ENCODE peak calls at places on chromosomes 16 and 17, in four cellular contexts. I, W, L and F are unnamed samples.

GRCh38 chr17:37744633-37744927 is 279 bp downstream of the HNF1B start:
- DNase-seq in I (no peak), W (no peak), L (no peak), F (no peak)

GRCh38 chr17:40515491-40516041 is 14.1 kb upstream of the TNS4 start:
- DNase-seq in L (no peak), I (peak; percentile 66), W (peak; percentile 38), F (peak; percentile 24)

GRCh38 chr16:58196898-58197313 is 1.0 kb downstream of the CSNK2A2 start:
- DNase-seq in L (no peak), W (no peak), I (no peak), F (no peak)

GRCh38 chr16:30615358-30616076 is 5.3 kb upstream of the ZNF689 start:
- DNase-seq in L (peak; percentile 46), W (no peak), I (peak; percentile 77), F (peak; percentile 48)

GRCh38 chr17:80565347-80566053 is 20.9 kb downstream of the RPTOR start:
- DNase-seq in I (no peak), L (no peak), W (peak; percentile 38), F (no peak)

GRCh38 chr16:27245276-27246231 is 23.0 kb downstream of the NSMCE1 start:
- DNase-seq in L (no peak), W (peak; percentile 80), I (no peak), F (no peak)

GRCh38 chr16:5450435-5451104 is 353.0 kb upstream of the EEF2KMT start:
- DNase-seq in W (no peak), I (no peak), L (no peak), F (no peak)

GRCh38 chr16:52469775-52470174 is 77.2 kb downstream of the TOX3 start:
- DNase-seq in W (no peak), L (no peak), I (no peak), F (no peak)

GRCh38 chr17:44522883-44523671 is 19.9 kb upstream of the GPATCH8 start:
- DNase-seq in I (no peak), W (peak; percentile 55), L (peak; percentile 65), F (peak; percentile 63)

GRCh38 chr17:73139296-73139695 is 25.5 kb upstream of the SSTR2 start:
- DNase-seq in I (no peak), W (no peak), L (no peak), F (no peak)

GRCh38 chr17:21124096-21124495 is 2.7 kb upstream of the DHRS7B start:
- DNase-seq in W (no peak), I (no peak), L (no peak), F (no peak)

GRCh38 chr17:2704890-2705248 is 6.7 kb downstream of the CLUH start:
- DNase-seq in L (no peak), I (no peak), W (no peak), F (no peak)

GRCh38 chr16:30948087-30948955 is 547 bp upstream of the ORAI3 start:
- DNase-seq in I (no peak), W (peak; percentile 99), L (peak; percentile 83), F (peak; percentile 89)

GRCh38 chr17:8163978-8164814 is 1.4 kb upstream of the VAMP2 start:
- DNase-seq in W (peak; percentile 80), I (peak; percentile 83), L (peak; percentile 86), F (peak; percentile 87)

GRCh38 chr16:64364894-64365293 is 757.0 kb downstream of the CDH11 start:
- DNase-seq in W (no peak), L (no peak), I (no peak), F (no peak)

GRCh38 chr17:46056800-46057304 is 57.8 kb downstream of the STH start:
- DNase-seq in L (no peak), W (no peak), I (no peak), F (no peak)

GRCh38 chr16:79509906-79510305 is 90.6 kb downstream of the MAF start:
- DNase-seq in L (no peak), I (no peak), W (no peak), F (no peak)

GRCh38 chr16:52471650-52472370 is 75.1 kb downstream of the TOX3 start:
- DNase-seq in W (no peak), L (no peak), I (no peak), F (no peak)

GRCh38 chr17:31394544-31394943 is 3.1 kb downstream of the RAB11FIP4 start:
- DNase-seq in W (peak; percentile 71), L (peak; percentile 58), I (peak; percentile 60), F (no peak)

GRCh38 chr17:32523827-32524552 is 37.2 kb downstream of the CDK5R1 start:
- DNase-seq in W (no peak), L (no peak), I (no peak), F (no peak)

GRCh38 chr16:20262248-20262647 is 65.1 kb downstream of the GP2 start:
- DNase-seq in I (no peak), L (no peak), W (no peak), F (no peak)

GRCh38 chr17:49729074-49729473 is 21.3 kb upstream of the SLC35B1 start:
- DNase-seq in L (no peak), I (no peak), W (no peak), F (no peak)

GRCh38 chr17:21177854-21178600 is 35.9 kb downstream of the TMEM11 start:
- DNase-seq in L (no peak), W (no peak), I (no peak), F (no peak)

GRCh38 chr17:6577686-6578263 is 21.4 kb upstream of the PITPNM3 start:
- DNase-seq in L (no peak), I (no peak), W (no peak), F (no peak)

GRCh38 chr16:72400257-72401078 is 228.5 kb upstream of the PMFBP1 start:
- DNase-seq in W (peak; percentile 20), I (no peak), L (no peak), F (no peak)

GRCh38 chr17:74903034-74903433 is 9.6 kb upstream of the FADS6 start:
- DNase-seq in L (no peak), W (no peak), I (no peak), F (no peak)
- H3K4me1 ChIP-seq in L (no peaks in the 10 kb centered on the region), W (no peaks in the 10 kb centered on the region), I (no peaks in the 10 kb centered on the region), F (no peaks in the 10 kb centered on the region)

GRCh38 chr17:53724726-53725125 is 98.0 kb upstream of the KIF2B start:
- DNase-seq in I (no peak), W (no peak), L (no peak), F (no peak)

GRCh38 chr17:53721101-53721500 is 101.6 kb upstream of the KIF2B start:
- DNase-seq in I (no peak), L (no peak), W (no peak), F (no peak)

GRCh38 chr17:53722407-53722806 is 100.3 kb upstream of the KIF2B start:
- DNase-seq in I (no peak), L (no peak), W (no peak), F (no peak)

GRCh38 chr17:53719229-53719628 is 103.5 kb upstream of the KIF2B start:
- DNase-seq in L (no peak), I (no peak), W (no peak), F (no peak)
- H3K9me3 ChIP-seq in L (peaks cover 17% of the 10 kb centered on the region), I (no peaks in the 10 kb centered on the region), W (no peaks in the 10 kb centered on the region), F (no peaks in the 10 kb centered on the region)

DNA sequence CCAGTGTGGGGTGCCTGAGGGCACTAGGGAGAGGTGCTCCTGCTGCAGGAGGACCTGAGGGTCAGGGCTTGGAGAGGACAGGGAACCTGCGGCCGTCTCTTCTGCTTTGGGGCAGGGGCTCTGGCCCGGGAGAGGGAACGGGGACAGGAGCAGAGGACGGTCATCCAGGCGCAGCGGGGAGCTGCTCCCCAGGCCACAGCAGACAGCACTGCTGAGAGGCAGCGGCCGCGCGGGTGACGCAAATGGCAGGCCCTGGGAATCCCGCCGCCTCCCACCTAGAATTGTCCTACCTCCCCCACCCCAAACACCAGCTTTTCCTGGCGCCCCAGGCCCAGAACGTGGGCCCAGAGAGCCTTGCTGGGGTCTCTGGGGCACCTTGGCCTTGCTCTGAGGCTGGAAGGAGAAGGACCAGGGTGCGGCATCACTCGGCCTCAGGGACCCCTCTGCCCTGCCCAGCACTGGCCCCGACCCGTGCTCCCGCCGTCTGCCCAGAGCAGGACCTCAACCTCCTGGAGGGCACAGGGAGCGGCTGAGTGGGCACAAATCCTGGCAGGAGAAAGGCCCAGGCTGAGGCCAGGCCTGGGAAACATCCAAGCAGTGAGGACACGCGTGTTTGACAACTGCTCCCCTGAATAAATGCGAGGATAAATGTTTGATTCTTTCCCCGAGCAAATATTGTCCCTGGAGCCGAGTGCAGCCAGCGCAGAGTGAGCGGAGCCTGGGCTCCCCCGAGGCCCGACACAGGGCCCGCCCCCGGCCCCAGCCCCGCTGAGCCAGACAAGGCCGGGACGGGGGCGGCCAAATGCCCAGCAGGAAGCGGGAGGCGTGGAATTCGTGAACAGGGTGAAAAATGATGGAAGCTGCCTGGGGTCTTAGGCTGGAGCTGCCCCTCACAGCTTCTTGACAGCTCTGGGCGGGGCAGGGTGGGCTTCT is 8.5 kb downstream of the SSTR5 start:
- DNase-seq in L (no peak), I (no peak), W (no peak), F (no peak)
- H3K4me1 ChIP-seq in L (no peaks in the 10 kb centered on the region), I (no peaks in the 10 kb centered on the region), W (no peaks in the 10 kb centered on the region), F (no peaks in the 10 kb centered on the region)

GRCh38 chr17:70629902-70630301 is 460.6 kb downstream of the KCNJ2 start:
- DNase-seq in W (no peak), L (no peak), I (no peak), F (no peak)

GRCh38 chr17:70621593-70621992 is 452.3 kb downstream of the KCNJ2 start:
- DNase-seq in I (no peak), W (no peak), L (no peak), F (no peak)

GRCh38 chr17:70622382-70623260 is 453.3 kb downstream of the KCNJ2 start:
- DNase-seq in L (peak; percentile 38), I (no peak), W (peak; percentile 25), F (no peak)

DNA sequence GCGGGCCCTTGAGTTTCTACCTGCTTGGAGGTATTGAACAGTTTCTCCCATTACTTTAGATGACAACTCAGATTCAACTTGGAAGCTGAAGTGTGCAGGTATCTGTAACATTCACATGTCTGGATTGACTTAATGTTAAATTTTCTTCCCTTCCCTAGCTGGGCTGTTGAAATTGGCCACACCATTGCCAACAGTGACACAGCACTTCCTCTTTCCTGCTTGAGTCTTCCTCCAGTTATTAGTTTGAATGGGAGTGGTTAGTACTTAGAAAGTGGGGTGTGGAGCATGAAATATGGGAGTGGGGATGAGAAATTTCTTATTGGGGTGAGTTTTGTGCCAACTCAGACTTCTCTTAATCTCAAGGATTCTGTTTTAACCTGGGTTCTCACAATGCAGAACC is 454.9 kb downstream of the KCNJ2 start:
- DNase-seq in L (no peak), W (no peak), I (no peak), F (peak; percentile 34)
- H3K9me3 ChIP-seq in L (no peaks in the 10 kb centered on the region), W (no peaks in the 10 kb centered on the region), I (no peaks in the 10 kb centered on the region), F (no peaks in the 10 kb centered on the region)

GRCh38 chr17:75684249-75684648 is 17.1 kb downstream of the SAP30BP start:
- DNase-seq in L (no peak), I (no peak), W (no peak), F (no peak)
- H3K4me1 ChIP-seq in L (peaks cover 88% of the 10 kb centered on the region), I (peaks cover 17% of the 10 kb centered on the region), W (peaks cover 2% of the 10 kb centered on the region), F (peaks cover 13% of the 10 kb centered on the region)

GRCh38 chr16:35639233-35640205 is 2180.1 kb downstream of the TP53TG3F start:
- DNase-seq in I (no peak), W (no peak), L (no peak), F (no peak)

GRCh38 chr16:35642322-35642835 is 2183.0 kb downstream of the TP53TG3F start:
- DNase-seq in L (no peak), W (no peak), I (no peak), F (no peak)

GRCh38 chr16:35636831-35637230 is 2177.4 kb downstream of the TP53TG3F start:
- DNase-seq in I (no peak), L (no peak), W (no peak), F (no peak)

GRCh38 chr16:35637683-35638082 is 2178.3 kb downstream of the TP53TG3F start:
- DNase-seq in I (no peak), L (no peak), W (no peak), F (no peak)
- H3K9me3 ChIP-seq in I (no peaks in the 10 kb centered on the region), L (peaks cover 6% of the 10 kb centered on the region), W (no peaks in the 10 kb centered on the region), F (peaks cover 49% of the 10 kb centered on the region)